ENCODE peak calls at places on chromosome 1, in four cellular contexts. Y is activated CD4-positive, alpha-beta T cell treated with anti-CD3 and anti-CD28 coated beads, Interleukin-2, amount 50 U/mL, for 1 hour; A is cardiac muscle cell; Z is head of caudate nucleus. S is an unnamed sample.

GRCh38 chr1:226394461-226394860 is 13.4 kb downstream of the PARP1 start:
- DNase-seq in A (no peak), Z (no peak), Y (no peak), S (no peak)

GRCh38 chr1:204080163-204080903 is 7.4 kb downstream of the SOX13 start:
- DNase-seq in Z (peak), Y (no peak), A (peak), S (no peak)

GRCh38 chr1:77524038-77524437 is 158.4 kb downstream of the ZZZ3 start:
- DNase-seq in A (no peak), Z (no peak), Y (no peak), S (no peak)

GRCh38 chr1:190474587-190475305 is 2.9 kb downstream of the BRINP3 start:
- DNase-seq in Y (no peak), A (peak), Z (no peak), S (peak)

GRCh38 chr1:66768935-66769334 is 16.7 kb downstream of the DYNLT5 start:
- DNase-seq in A (no peak), Y (no peak), Z (no peak), S (no peak)

GRCh38 chr1:28309702-28310101 is 19.1 kb upstream of the MED18 start:
- DNase-seq in Z (no peak), A (no peak), Y (no peak), S (no peak)

GRCh38 chr1:73033637-73034036 is 751.3 kb upstream of the NEGR1 start:
- DNase-seq in A (no peak), Y (no peak), Z (no peak), S (no peak)

GRCh38 chr1:20151906-20152598 is 12.9 kb downstream of the PLA2G2F start:
- DNase-seq in Z (peak), Y (peak), A (peak), S (peak)

GRCh38 chr1:198003468-198003867 is 86.3 kb downstream of the LHX9 start:
- DNase-seq in Z (no peak), Y (no peak), A (no peak), S (no peak)

GRCh38 chr1:30748699-30749401 is 8.7 kb downstream of the LAPTM5 start:
- DNase-seq in A (no peak), Z (peak), Y (peak), S (peak)